ENCODE peak calls at places on chromosomes 6 and 20, in ten cellular contexts. One of them, this sample, is unnamed.

GRCh38 chr20:53579581-53580375 is 13.9 kb downstream of the ZNF217 start:
- DNase-seq in CD4-positive, alpha-beta T cell: no peak
- DNase-seq in brain microvascular endothelial cell: no peak
- DNase-seq in RWPE1: peak
- DNase-seq in ovary: no peak
- DNase-seq in glutamatergic neuron: no peak
- DNase-seq in esophagus muscularis mucosa: no peak
- DNase-seq in PC-9: peak
- DNase-seq in GM20000: no peak
- DNase-seq in left ventricle myocardium inferior: no peak
- DNase-seq in this sample: peak

GRCh38 chr6:5453531-5453930 is 192.2 kb downstream of the FARS2 start:
- DNase-seq in esophagus muscularis mucosa: no peak
- DNase-seq in CD4-positive, alpha-beta T cell: no peak
- DNase-seq in GM20000: no peak
- DNase-seq in ovary: no peak
- DNase-seq in RWPE1: no peak
- DNase-seq in left ventricle myocardium inferior: no peak
- DNase-seq in glutamatergic neuron: no peak
- DNase-seq in PC-9: no peak
- DNase-seq in brain microvascular endothelial cell: no peak
- DNase-seq in this sample: no peak

GRCh38 chr6:131130546-131130925 is 4.7 kb upstream of the AKAP7 start:
- DNase-seq in glutamatergic neuron: no peak
- DNase-seq in CD4-positive, alpha-beta T cell: no peak
- DNase-seq in RWPE1: no peak
- DNase-seq in brain microvascular endothelial cell: no peak
- DNase-seq in left ventricle myocardium inferior: no peak
- DNase-seq in GM20000: no peak
- DNase-seq in ovary: no peak
- DNase-seq in esophagus muscularis mucosa: no peak
- DNase-seq in PC-9: no peak
- DNase-seq in this sample: no peak

GRCh38 chr6:161434921-161435411 is 161.1 kb upstream of the AGPAT4 start:
- DNase-seq in ovary: no peak
- DNase-seq in left ventricle myocardium inferior: no peak
- DNase-seq in esophagus muscularis mucosa: no peak
- DNase-seq in RWPE1: peak
- DNase-seq in brain microvascular endothelial cell: peak
- DNase-seq in PC-9: peak
- DNase-seq in CD4-positive, alpha-beta T cell: no peak
- DNase-seq in glutamatergic neuron: no peak
- DNase-seq in GM20000: no peak
- DNase-seq in this sample: no peak

GRCh38 chr6:150565945-150566344 is 33.7 kb upstream of the PLEKHG1 start:
- DNase-seq in CD4-positive, alpha-beta T cell: no peak
- DNase-seq in GM20000: no peak
- DNase-seq in RWPE1: no peak
- DNase-seq in PC-9: no peak
- DNase-seq in ovary: no peak
- DNase-seq in esophagus muscularis mucosa: no peak
- DNase-seq in brain microvascular endothelial cell: no peak
- DNase-seq in left ventricle myocardium inferior: no peak
- DNase-seq in glutamatergic neuron: no peak
- DNase-seq in this sample: no peak

GRCh38 chr20:41664584-41664983 is 46.4 kb upstream of the CHD6 start:
- DNase-seq in esophagus muscularis mucosa: no peak
- DNase-seq in left ventricle myocardium inferior: no peak
- DNase-seq in PC-9: no peak
- DNase-seq in brain microvascular endothelial cell: no peak
- DNase-seq in GM20000: no peak
- DNase-seq in CD4-positive, alpha-beta T cell: no peak
- DNase-seq in RWPE1: peak
- DNase-seq in ovary: no peak
- DNase-seq in glutamatergic neuron: no peak
- DNase-seq in this sample: no peak

GRCh38 chr20:56631318-56631989 is 2.3 kb downstream of the TFAP2C start:
- DNase-seq in GM20000: no peak
- DNase-seq in ovary: no peak
- DNase-seq in glutamatergic neuron: peak
- DNase-seq in left ventricle myocardium inferior: no peak
- DNase-seq in RWPE1: no peak
- DNase-seq in PC-9: peak
- DNase-seq in esophagus muscularis mucosa: no peak
- DNase-seq in CD4-positive, alpha-beta T cell: no peak
- DNase-seq in brain microvascular endothelial cell: no peak
- DNase-seq in this sample: no peak

GRCh38 chr6:40721252-40721936 is 134.2 kb upstream of the LRFN2 start:
- DNase-seq in left ventricle myocardium inferior: no peak
- DNase-seq in GM20000: no peak
- DNase-seq in esophagus muscularis mucosa: no peak
- DNase-seq in CD4-positive, alpha-beta T cell: no peak
- DNase-seq in RWPE1: no peak
- DNase-seq in glutamatergic neuron: no peak
- DNase-seq in brain microvascular endothelial cell: no peak
- DNase-seq in ovary: no peak
- DNase-seq in PC-9: no peak
- DNase-seq in this sample: no peak

GRCh38 chr6:46808806-46809205 is 15.6 kb downstream of the MEP1A start:
- DNase-seq in brain microvascular endothelial cell: no peak
- DNase-seq in left ventricle myocardium inferior: no peak
- DNase-seq in esophagus muscularis mucosa: no peak
- DNase-seq in RWPE1: no peak
- DNase-seq in PC-9: no peak
- DNase-seq in glutamatergic neuron: no peak
- DNase-seq in ovary: no peak
- DNase-seq in GM20000: no peak
- DNase-seq in CD4-positive, alpha-beta T cell: no peak
- DNase-seq in this sample: no peak

GRCh38 chr6:99821164-99821563 is 172.9 kb downstream of the MCHR2 start:
- DNase-seq in RWPE1: no peak
- DNase-seq in PC-9: no peak
- DNase-seq in left ventricle myocardium inferior: no peak
- DNase-seq in GM20000: no peak
- DNase-seq in glutamatergic neuron: no peak
- DNase-seq in CD4-positive, alpha-beta T cell: no peak
- DNase-seq in esophagus muscularis mucosa: no peak
- DNase-seq in ovary: no peak
- DNase-seq in brain microvascular endothelial cell: no peak
- DNase-seq in this sample: no peak

GRCh38 chr6:4008324-4009047 is 70.5 kb downstream of the FAM217A start:
- DNase-seq in RWPE1: peak
- DNase-seq in CD4-positive, alpha-beta T cell: no peak
- DNase-seq in esophagus muscularis mucosa: no peak
- DNase-seq in ovary: no peak
- DNase-seq in PC-9: peak
- DNase-seq in brain microvascular endothelial cell: peak
- DNase-seq in glutamatergic neuron: no peak
- DNase-seq in GM20000: peak
- DNase-seq in left ventricle myocardium inferior: no peak
- DNase-seq in this sample: no peak

GRCh38 chr20:2131366-2131765 is 29.7 kb downstream of the STK35 start:
- DNase-seq in GM20000: no peak
- DNase-seq in glutamatergic neuron: no peak
- DNase-seq in esophagus muscularis mucosa: no peak
- DNase-seq in brain microvascular endothelial cell: peak
- DNase-seq in RWPE1: peak
- DNase-seq in left ventricle myocardium inferior: no peak
- DNase-seq in PC-9: peak
- DNase-seq in CD4-positive, alpha-beta T cell: no peak
- DNase-seq in ovary: no peak
- DNase-seq in this sample: no peak

GRCh38 chr6:37570801-37571200 is 71.1 kb upstream of the CCDC167 start:
- DNase-seq in glutamatergic neuron: peak
- DNase-seq in esophagus muscularis mucosa: no peak
- DNase-seq in CD4-positive, alpha-beta T cell: no peak
- DNase-seq in PC-9: no peak
- DNase-seq in left ventricle myocardium inferior: no peak
- DNase-seq in ovary: no peak
- DNase-seq in RWPE1: no peak
- DNase-seq in brain microvascular endothelial cell: no peak
- DNase-seq in GM20000: no peak
- DNase-seq in this sample: no peak

DNA sequence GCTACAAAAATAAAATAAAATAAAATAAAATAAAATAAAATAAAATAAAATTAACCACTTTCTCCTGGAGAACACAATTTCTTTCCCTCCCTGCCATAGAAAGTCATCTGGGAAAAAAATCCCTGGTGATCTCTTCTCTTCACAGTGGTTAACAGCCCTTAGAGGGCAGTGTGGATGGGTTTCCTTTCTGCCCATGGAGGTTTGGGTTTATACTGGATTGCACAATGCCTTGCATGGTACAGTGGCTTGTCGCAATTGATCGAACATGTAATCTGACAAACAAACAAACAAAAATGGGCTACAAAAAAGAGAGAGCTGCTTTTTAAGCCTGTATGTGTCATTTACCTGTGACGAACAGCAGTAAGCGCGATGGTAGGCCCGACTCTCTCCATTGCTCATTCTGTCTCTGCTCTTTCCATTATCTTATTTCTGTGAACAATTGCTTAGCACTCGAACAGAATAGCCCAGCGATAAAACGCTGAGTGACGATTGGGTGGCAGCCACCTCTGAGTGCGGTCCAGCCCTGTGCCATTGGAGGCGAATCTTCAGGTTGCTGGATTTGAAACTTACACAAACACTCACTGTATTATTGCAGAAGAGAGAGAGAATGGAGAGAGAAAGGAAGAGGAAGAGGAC is 166.1 kb downstream of the CD83 start:
- DNase-seq in left ventricle myocardium inferior: no peak
- DNase-seq in ovary: no peak
- DNase-seq in glutamatergic neuron: no peak
- DNase-seq in brain microvascular endothelial cell: no peak
- DNase-seq in PC-9: no peak
- DNase-seq in CD4-positive, alpha-beta T cell: no peak
- DNase-seq in esophagus muscularis mucosa: peak
- DNase-seq in GM20000: no peak
- DNase-seq in RWPE1: no peak
- DNase-seq in this sample: no peak
- TF ChIP-seq CTCF in left ventricle myocardium inferior: peak
- TF ChIP-seq CTCF in ovary: no peak
- TF ChIP-seq CTCF in glutamatergic neuron: no peak
- TF ChIP-seq CTCF in brain microvascular endothelial cell: peak
- TF ChIP-seq CTCF in PC-9: no peak
- TF ChIP-seq CTCF in CD4-positive, alpha-beta T cell: no peak
- TF ChIP-seq CTCF in esophagus muscularis mucosa: no peak
- TF ChIP-seq CTCF in GM20000: no peak
- TF ChIP-seq CTCF in RWPE1: no peak
- TF ChIP-seq CTCF in this sample: peak

GRCh38 chr20:34704177-34705007 is at the start of gene TP53INP2:
- DNase-seq in glutamatergic neuron: peak
- DNase-seq in PC-9: peak
- DNase-seq in esophagus muscularis mucosa: peak
- DNase-seq in CD4-positive, alpha-beta T cell: peak
- DNase-seq in brain microvascular endothelial cell: peak
- DNase-seq in RWPE1: peak
- DNase-seq in GM20000: peak
- DNase-seq in ovary: peak
- DNase-seq in left ventricle myocardium inferior: peak
- DNase-seq in this sample: peak
- TF ChIP-seq CTCF in glutamatergic neuron: no peak
- TF ChIP-seq CTCF in PC-9: no peak
- TF ChIP-seq CTCF in esophagus muscularis mucosa: no peak
- TF ChIP-seq CTCF in CD4-positive, alpha-beta T cell: no peak
- TF ChIP-seq CTCF in brain microvascular endothelial cell: no peak
- TF ChIP-seq CTCF in RWPE1: no peak
- TF ChIP-seq CTCF in GM20000: no peak
- TF ChIP-seq CTCF in ovary: peak
- TF ChIP-seq CTCF in left ventricle myocardium inferior: no peak
- TF ChIP-seq CTCF in this sample: peak

DNA sequence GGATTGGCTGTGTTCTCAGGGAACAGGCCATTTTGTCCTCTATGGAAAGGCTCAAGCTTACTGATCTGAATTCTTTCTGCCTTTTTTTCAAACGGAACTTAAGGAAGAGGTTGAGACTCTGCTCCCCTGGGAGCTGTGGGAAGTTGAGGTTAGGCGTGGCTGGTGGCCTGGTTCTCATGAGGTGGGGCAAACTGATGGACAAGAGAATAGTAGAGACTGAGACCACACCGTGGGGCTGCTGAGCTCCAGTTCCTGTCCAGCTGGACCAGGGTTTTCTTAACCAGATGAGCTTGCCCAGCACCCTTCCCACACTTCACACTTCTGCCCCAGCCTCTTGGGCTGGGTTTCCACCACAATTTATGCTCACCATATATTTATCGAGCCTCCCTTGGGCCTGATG is 6.1 kb downstream of the AP5S1 start:
- DNase-seq in CD4-positive, alpha-beta T cell: no peak
- DNase-seq in esophagus muscularis mucosa: no peak
- DNase-seq in left ventricle myocardium inferior: no peak
- DNase-seq in ovary: no peak
- DNase-seq in glutamatergic neuron: no peak
- DNase-seq in PC-9: no peak
- DNase-seq in RWPE1: no peak
- DNase-seq in brain microvascular endothelial cell: no peak
- DNase-seq in GM20000: no peak
- DNase-seq in this sample: no peak
- TF ChIP-seq CTCF in CD4-positive, alpha-beta T cell: no peak
- TF ChIP-seq CTCF in esophagus muscularis mucosa: no peak
- TF ChIP-seq CTCF in left ventricle myocardium inferior: no peak
- TF ChIP-seq CTCF in ovary: no peak
- TF ChIP-seq CTCF in glutamatergic neuron: no peak
- TF ChIP-seq CTCF in PC-9: no peak
- TF ChIP-seq CTCF in RWPE1: no peak
- TF ChIP-seq CTCF in brain microvascular endothelial cell: no peak
- TF ChIP-seq CTCF in GM20000: no peak
- TF ChIP-seq CTCF in this sample: no peak

DNA sequence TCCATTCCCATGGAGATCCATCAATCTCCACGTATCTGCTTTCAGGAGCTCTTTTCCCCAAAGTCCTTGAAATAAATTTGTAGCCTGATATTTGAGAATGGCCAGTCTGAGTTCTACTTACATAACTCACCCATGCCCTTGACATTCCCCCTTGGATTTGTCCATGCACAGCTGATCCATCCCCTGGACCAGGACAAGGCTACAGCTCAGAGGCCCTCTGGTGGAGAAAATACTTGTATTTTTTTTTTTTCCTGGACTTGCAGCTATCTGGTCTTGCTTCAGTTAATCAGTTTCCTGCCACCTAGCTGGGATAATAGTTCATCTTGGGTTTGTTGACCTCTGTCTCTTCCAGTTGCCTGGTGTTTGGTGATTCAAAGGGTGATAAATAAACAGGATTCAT is 467.6 kb downstream of the DHX35 start:
- DNase-seq in esophagus muscularis mucosa: no peak
- DNase-seq in glutamatergic neuron: no peak
- DNase-seq in left ventricle myocardium inferior: no peak
- DNase-seq in ovary: no peak
- DNase-seq in brain microvascular endothelial cell: no peak
- DNase-seq in RWPE1: no peak
- DNase-seq in GM20000: no peak
- DNase-seq in PC-9: no peak
- DNase-seq in CD4-positive, alpha-beta T cell: no peak
- DNase-seq in this sample: no peak
- TF ChIP-seq CTCF in esophagus muscularis mucosa: no peak
- TF ChIP-seq CTCF in glutamatergic neuron: peak
- TF ChIP-seq CTCF in left ventricle myocardium inferior: peak
- TF ChIP-seq CTCF in ovary: no peak
- TF ChIP-seq CTCF in brain microvascular endothelial cell: no peak
- TF ChIP-seq CTCF in RWPE1: peak
- TF ChIP-seq CTCF in GM20000: no peak
- TF ChIP-seq CTCF in PC-9: peak
- TF ChIP-seq CTCF in CD4-positive, alpha-beta T cell: no peak
- TF ChIP-seq CTCF in this sample: peak

This sample was measured in osteocyte.